ENCODE peak calls at places on chromosomes 1 and 21, in four cellular contexts. Y is GM12878, L is K562, H is SK-N-SH. B is an unnamed sample.

GRCh38 chr21:35046223-35046690 is 2.8 kb downstream of the RUNX1 start:
- DNase-seq in H (no peak), L (no peak), Y (no peak), B (no peak)

GRCh38 chr1:190170321-190170720 is 307.3 kb downstream of the BRINP3 start:
- DNase-seq in H (no peak), Y (no peak), L (no peak), B (no peak)

GRCh38 chr1:117895482-117896114 is 33.8 kb downstream of the GDAP2 start:
- DNase-seq in H (peak; percentile 34), Y (peak; percentile 32), L (peak; percentile 53), B (peak; percentile 15)

GRCh38 chr1:99548924-99549605 is 96.8 kb upstream of the PALMD start:
- DNase-seq in L (no peak), Y (no peak), H (peak; percentile 7), B (no peak)

GRCh38 chr1:189103956-189104355 is 1373.7 kb downstream of the BRINP3 start:
- DNase-seq in H (no peak), Y (no peak), L (no peak), B (no peak)

GRCh38 chr1:59605761-59606160 is 209.0 kb upstream of the HOOK1 start:
- DNase-seq in H (no peak), Y (no peak), L (peak; percentile 5), B (no peak)

GRCh38 chr1:81967957-81968356 is 167.2 kb downstream of the ADGRL2 start:
- DNase-seq in L (no peak), H (no peak), Y (no peak), B (no peak)

GRCh38 chr1:50969611-50970507 is at the start of gene CDKN2C:
- DNase-seq in L (peak; percentile 76), Y (no peak), H (peak; percentile 69), B (no peak)

GRCh38 chr1:233790662-233791371 is 113.7 kb upstream of the SLC35F3 start:
- DNase-seq in Y (peak; percentile 30), L (peak; percentile 86), H (peak; percentile 69), B (peak; percentile 75)

GRCh38 chr1:228280961-228281591 is 73.2 kb downstream of the OBSCN start:
- DNase-seq in Y (no peak), L (no peak), H (no peak), B (no peak)

GRCh38 chr1:33060579-33061083 is 20.3 kb upstream of the AZIN2 start:
- DNase-seq in Y (no peak), H (no peak), L (no peak), B (no peak)

GRCh38 chr1:38071530-38072266 is 25.1 kb upstream of the POU3F1 start:
- DNase-seq in L (peak; percentile 64), Y (no peak), H (peak; percentile 56), B (peak; percentile 30)

DNA sequence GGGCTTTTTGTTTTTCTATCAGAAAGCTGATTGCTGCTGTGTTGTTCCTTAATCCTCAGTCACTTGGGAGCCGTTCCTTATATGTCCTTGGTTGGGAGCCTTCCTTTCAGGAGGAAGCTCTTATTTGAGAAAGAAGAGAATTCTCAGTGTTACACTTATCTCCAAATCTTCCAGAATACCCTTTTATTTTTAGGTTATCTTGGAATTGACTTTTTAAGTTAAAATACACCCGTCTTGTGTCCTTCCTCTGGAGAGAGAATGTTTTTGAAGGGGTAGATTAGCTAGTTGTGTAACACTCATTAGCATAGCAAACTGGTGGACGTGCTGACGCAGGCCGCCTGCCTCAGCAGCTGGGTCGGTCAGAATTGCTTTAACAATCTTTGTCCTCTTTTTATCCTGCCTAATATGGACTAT is 42.1 kb downstream of the LRRC8B start:
- DNase-seq in Y (no peak), L (peak; percentile 33), H (no peak), B (no peak)
- TF ChIP-seq RCOR1 in Y (no peak), L (no peak), H (no peak), B (no peak)

DNA sequence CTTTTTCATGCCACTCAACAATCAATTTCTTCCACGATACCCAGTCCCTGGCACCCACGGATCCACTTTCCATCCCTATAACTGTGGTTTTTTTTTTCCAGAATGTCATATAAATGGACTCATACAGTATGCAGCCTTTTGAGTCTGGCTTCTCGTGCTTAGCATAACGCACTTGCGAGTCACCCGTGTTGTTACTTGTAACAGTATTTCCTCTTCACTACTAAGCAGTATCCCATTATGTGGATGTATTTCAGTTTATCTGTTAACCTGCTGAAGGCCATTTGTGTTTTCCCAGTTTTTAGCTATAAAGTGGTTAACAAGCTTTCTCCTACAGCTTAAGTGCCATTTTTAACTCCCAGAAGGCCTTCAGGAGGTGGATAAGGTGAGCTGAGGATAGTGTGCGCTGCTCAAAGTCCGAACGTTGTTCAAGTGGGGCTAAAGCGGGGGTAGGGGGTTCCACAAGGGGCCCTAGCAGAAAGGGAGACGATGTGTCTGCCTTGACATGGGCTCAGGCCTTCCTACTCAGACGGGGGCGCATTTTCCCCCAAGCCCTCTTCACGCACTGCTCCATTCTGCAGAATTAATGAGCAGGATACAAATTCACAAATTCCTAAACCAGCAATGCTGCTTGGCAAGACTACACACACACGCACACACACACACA is 770 bp downstream of the ADAR start:
- DNase-seq in L (peak; percentile 20), H (peak; percentile 34), Y (no peak), B (peak; percentile 34)
- TF ChIP-seq REST in L (no peak), H (peak; percentile 28), Y (no peak), B (no peak)

GRCh38 chr1:167661527-167662436 is 31.8 kb downstream of the RCSD1 start:
- DNase-seq in L (no peak), H (no peak), Y (no peak), B (peak; percentile 47)
- TF ChIP-seq RCOR1 in L (no peak), H (no peak), Y (no peak), B (no peak)

GRCh38 chr1:220046052-220046930 is at the start of gene EPRS1:
- DNase-seq in Y (peak; percentile 98), L (peak; percentile 97), H (peak; percentile 92), B (peak; percentile 93)
- TF ChIP-seq REST in Y (no peak), L (no peak), H (peak; percentile 29), B (no peak)

B was measured in A549.